ENCODE peak calls at places on chromosomes 11 and 22, in ten cellular contexts. C is AG09309; B is SJSA1; Y is heart right ventricle; V is prostate gland; N is cardiac fibroblast; Q is HAP-1; F is PC-3; G is CD8-positive, alpha-beta T cell; T is HFF-Myc. D is an unnamed sample.

GRCh38 chr22:37661160-37661924 is 2.8 kb downstream of the PDXP start:
- DNase-seq in C (no peak), B (peak; percentile 81), Y (no peak), V (no peak), N (peak; percentile 83), Q (no peak), F (peak; percentile 35), G (no peak), T (no peak), D (no peak)

GRCh38 chr22:48320048-48320655 is 1507.5 kb downstream of the BRD1 start:
- DNase-seq in C (no peak), B (no peak), Y (no peak), V (no peak), N (no peak), Q (no peak), F (no peak), G (no peak), T (no peak), D (no peak)

GRCh38 chr11:43998308-43998707 is 49.5 kb upstream of the ACCSL start:
- DNase-seq in C (no peak), B (no peak), Y (no peak), V (no peak), N (no peak), Q (no peak), F (no peak), G (no peak), T (no peak), D (no peak)

GRCh38 chr11:66568124-66568916 is at the start of gene CTSF:
- DNase-seq in C (no peak), B (peak; percentile 84), Y (peak; percentile 91), V (peak; percentile 87), N (peak; percentile 74), Q (peak; percentile 75), F (peak; percentile 58), G (peak; percentile 35), T (peak; percentile 40), D (no peak)

GRCh38 chr11:78801161-78801884 is 226.7 kb upstream of the NARS2 start:
- DNase-seq in C (peak; percentile 98), B (no peak), Y (no peak), V (peak; percentile 87), N (peak; percentile 96), Q (no peak), F (peak; percentile 99), G (no peak), T (peak; percentile 88), D (peak; percentile 97)

GRCh38 chr22:27105142-27106025 is 448.0 kb downstream of the MIAT start:
- DNase-seq in C (peak; percentile 80), B (peak; percentile 56), Y (peak; percentile 45), V (no peak), N (peak; percentile 94), Q (no peak), F (no peak), G (no peak), T (peak; percentile 52), D (peak; percentile 74)

GRCh38 chr11:10023202-10023601 is 270.8 kb downstream of the SBF2 start:
- DNase-seq in C (no peak), B (no peak), Y (no peak), V (no peak), N (no peak), Q (no peak), F (no peak), G (no peak), T (no peak), D (no peak)

GRCh38 chr11:57269580-57270021 is 32.6 kb upstream of the APLNR start:
- DNase-seq in C (no peak), B (no peak), Y (no peak), V (peak; percentile 54), N (no peak), Q (no peak), F (no peak), G (no peak), T (no peak), D (no peak)

GRCh38 chr22:25817092-25817943 is 75.3 kb downstream of the MYO18B start:
- DNase-seq in C (no peak), B (no peak), Y (no peak), V (no peak), N (no peak), Q (no peak), F (no peak), G (no peak), T (no peak), D (no peak)

GRCh38 chr11:34189191-34189590 is 83.8 kb downstream of the NAT10 start:
- DNase-seq in C (no peak), B (no peak), Y (no peak), V (no peak), N (no peak), Q (no peak), F (no peak), G (no peak), T (no peak), D (no peak)

GRCh38 chr11:34191592-34191991 is 86.2 kb downstream of the NAT10 start:
- DNase-seq in C (no peak), B (no peak), Y (no peak), V (no peak), N (no peak), Q (no peak), F (no peak), G (no peak), T (no peak), D (no peak)

GRCh38 chr11:34194576-34195335 is 89.3 kb downstream of the NAT10 start:
- DNase-seq in C (no peak), B (no peak), Y (no peak), V (no peak), N (no peak), Q (no peak), F (no peak), G (no peak), T (no peak), D (no peak)

GRCh38 chr11:34190192-34191139 is 85.0 kb downstream of the NAT10 start:
- DNase-seq in C (no peak), B (no peak), Y (no peak), V (no peak), N (no peak), Q (no peak), F (no peak), G (no peak), T (no peak), D (no peak)

DNA sequence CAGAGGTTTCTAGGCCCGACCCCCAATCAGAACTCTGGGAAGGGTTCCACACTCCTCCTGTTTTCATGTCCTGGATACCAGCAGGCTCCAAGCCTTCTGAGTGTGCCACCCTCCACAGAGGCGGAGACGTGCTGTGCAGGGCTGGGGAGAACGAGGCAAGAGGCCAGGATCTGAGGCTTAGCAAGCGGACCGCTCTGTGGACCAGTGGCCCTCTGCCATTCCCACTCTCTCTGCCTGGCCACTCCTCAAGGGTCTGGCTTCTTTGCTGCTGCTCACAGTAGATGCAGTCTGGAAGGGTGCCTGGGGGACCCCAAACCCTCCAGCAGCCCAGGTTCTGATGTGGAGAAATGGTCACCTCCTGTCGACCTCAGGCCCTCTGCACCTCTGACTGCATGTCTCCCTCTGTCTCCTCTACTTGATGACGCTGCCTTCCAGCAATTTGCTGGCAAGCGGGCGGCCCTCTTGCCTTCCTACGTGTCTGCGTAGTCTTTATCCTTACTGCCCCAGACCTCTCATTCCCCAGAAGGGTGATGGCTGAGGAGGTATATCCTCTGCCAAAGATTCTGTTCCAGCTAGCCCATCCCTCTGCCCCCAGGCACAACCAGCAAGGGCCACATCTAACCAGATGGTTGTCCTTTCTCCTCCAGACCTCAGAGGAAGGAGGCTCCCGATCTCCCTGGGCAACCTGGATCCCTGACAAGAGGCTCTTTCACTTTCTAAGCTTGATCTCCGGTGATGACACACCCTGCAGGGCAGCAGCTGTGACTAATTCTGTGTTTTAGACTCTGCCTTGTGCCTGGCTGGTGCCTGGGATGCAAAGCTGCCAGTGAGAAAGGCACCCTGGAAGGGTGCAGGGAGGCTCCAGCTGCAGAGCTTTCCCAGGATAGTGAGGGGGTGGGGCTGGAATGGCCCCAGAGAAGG is 87.3 kb downstream of the NAT10 start:
- DNase-seq in C (peak; percentile 69), B (peak; percentile 69), Y (peak; percentile 53), V (peak; percentile 38), N (peak; percentile 90), Q (no peak), F (peak; percentile 91), G (no peak), T (peak; percentile 90), D (peak; percentile 60)
- H3K4me3 ChIP-seq in C (no peak overlapping the region), B (peak overlapping the region; percentile 18), Y (no peak overlapping the region), V (no peak overlapping the region), N (peak overlapping the region; percentile 39), Q (no peak overlapping the region), F (peak overlapping the region; percentile 1), G (no peak overlapping the region), T (peak overlapping the region; percentile 16), D (no peak overlapping the region)

GRCh38 chr11:134761361-134761760 is 349.3 kb upstream of the B3GAT1 start:
- DNase-seq in C (no peak), B (no peak), Y (no peak), V (no peak), N (no peak), Q (no peak), F (no peak), G (no peak), T (no peak), D (no peak)
- H3K4me3 ChIP-seq in C (no peak overlapping the region), B (no peak overlapping the region), Y (no peak overlapping the region), V (no peak overlapping the region), N (no peak overlapping the region), Q (no peak overlapping the region), F (peak overlapping the region; percentile 73), G (no peak overlapping the region), T (no peak overlapping the region), D (no peak overlapping the region)

GRCh38 chr11:61025819-61026120 is 54.3 kb downstream of the CD6 start:
- DNase-seq in C (no peak), B (no peak), Y (no peak), V (no peak), N (no peak), Q (no peak), F (no peak), G (no peak), T (no peak), D (no peak)
- H3K4me3 ChIP-seq in C (no peak overlapping the region), B (no peak overlapping the region), Y (no peak overlapping the region), V (no peak overlapping the region), N (no peak overlapping the region), Q (no peak overlapping the region), F (no peak overlapping the region), G (no peak overlapping the region), T (no peak overlapping the region), D (no peak overlapping the region)

GRCh38 chr11:27696112-27696511 is 4.1 kb downstream of the BDNF start:
- DNase-seq in C (no peak), B (no peak), Y (no peak), V (no peak), N (peak; percentile 45), Q (no peak), F (peak; percentile 25), G (no peak), T (no peak), D (no peak)

GRCh38 chr11:27698872-27699241 is 1.4 kb downstream of the BDNF start:
- DNase-seq in C (peak; percentile 77), B (peak; percentile 92), Y (peak; percentile 78), V (peak; percentile 60), N (peak; percentile 94), Q (peak; percentile 84), F (peak; percentile 88), G (no peak), T (peak; percentile 83), D (peak; percentile 72)

GRCh38 chr11:27699242-27699925 is 871 bp downstream of the BDNF start:
- DNase-seq in C (no peak), B (no peak), Y (no peak), V (no peak), N (no peak), Q (no peak), F (peak; percentile 50), G (no peak), T (no peak), D (no peak)

GRCh38 chr11:27696961-27697360 is 3.3 kb downstream of the BDNF start:
- DNase-seq in C (no peak), B (no peak), Y (no peak), V (no peak), N (peak; percentile 39), Q (no peak), F (no peak), G (no peak), T (no peak), D (no peak)

GRCh38 chr11:27697679-27698275 is 2.5 kb downstream of the BDNF start:
- DNase-seq in C (no peak), B (no peak), Y (no peak), V (no peak), N (peak; percentile 73), Q (no peak), F (no peak), G (no peak), T (no peak), D (no peak)
- H3K4me3 ChIP-seq in C (peak overlapping the region; percentile 90), B (peak overlapping the region; percentile 66), Y (peak overlapping the region; percentile 68), V (no peak overlapping the region), N (peak overlapping the region; percentile 64), Q (no peak overlapping the region), F (peak overlapping the region; percentile 79), G (no peak overlapping the region), T (peak overlapping the region; percentile 96), D (peak overlapping the region; percentile 65)

D was measured in skeletal muscle cell.